ENCODE peak calls at places on chromosomes 12 and 14, in eight cellular contexts. S, R, Y, V, J, D, F and T are unnamed samples. For H3K4me1, the result is how much of the 10 kb centered on the place peaks cover.

GRCh38 chr12:112900298-112901145 is 6.2 kb upstream of the OAS1 start:
- DNase-seq in F (no peak), Y (no peak), D (peak), R (peak), S (no peak), J (no peak), V (no peak), T (no peak)

GRCh38 chr12:127770123-127770522 is 496.8 kb upstream of the TMEM132C start:
- DNase-seq in D (no peak), J (no peak), S (no peak), R (no peak), F (no peak), V (no peak), Y (no peak), T (no peak)

GRCh38 chr12:84553331-84554117 is 359.1 kb downstream of the SLC6A15 start:
- DNase-seq in V (no peak), F (no peak), D (no peak), Y (no peak), R (no peak), S (no peak), J (no peak), T (no peak)

GRCh38 chr12:129075451-129076208 is 222.4 kb downstream of the GLT1D1 start:
- DNase-seq in D (no peak), V (no peak), R (no peak), F (no peak), S (no peak), Y (no peak), J (no peak), T (no peak)

GRCh38 chr12:7154901-7155470 is 24.8 kb downstream of the CLSTN3 start:
- DNase-seq in S (no peak), R (no peak), F (no peak), J (no peak), D (no peak), Y (no peak), V (no peak), T (no peak)

GRCh38 chr12:52418576-52419110 is 12.5 kb upstream of the KRT82 start:
- DNase-seq in S (no peak), V (no peak), F (no peak), Y (no peak), R (no peak), J (peak), D (peak), T (no peak)

GRCh38 chr12:113239288-113239771 is 18.1 kb downstream of the TPCN1 start:
- DNase-seq in J (peak), S (no peak), Y (no peak), R (no peak), D (peak), F (no peak), V (no peak), T (no peak)

GRCh38 chr12:119592232-119592631 is 1.3 kb upstream of the TMEM233 start:
- DNase-seq in S (no peak), F (no peak), D (peak), J (no peak), V (no peak), Y (no peak), R (no peak), T (no peak)

GRCh38 chr14:55964081-55964480 is 154.1 kb upstream of the PELI2 start:
- DNase-seq in R (no peak), S (no peak), Y (no peak), D (no peak), F (no peak), V (no peak), J (no peak), T (peak)

GRCh38 chr14:38583471-38583870 is 327.6 kb upstream of the CLEC14A start:
- DNase-seq in F (no peak), S (no peak), V (no peak), J (no peak), Y (no peak), D (no peak), R (no peak), T (no peak)

GRCh38 chr12:16609140-16609539 is 3.2 kb upstream of the LMO3 start:
- DNase-seq in R (no peak), D (peak), F (no peak), J (no peak), S (no peak), Y (no peak), V (no peak), T (no peak)
- H3K4me1 ChIP-seq in R (under half), D (under half), F (under half), J (under half), S (under half), Y (under half), V (under half), T (under half)

DNA sequence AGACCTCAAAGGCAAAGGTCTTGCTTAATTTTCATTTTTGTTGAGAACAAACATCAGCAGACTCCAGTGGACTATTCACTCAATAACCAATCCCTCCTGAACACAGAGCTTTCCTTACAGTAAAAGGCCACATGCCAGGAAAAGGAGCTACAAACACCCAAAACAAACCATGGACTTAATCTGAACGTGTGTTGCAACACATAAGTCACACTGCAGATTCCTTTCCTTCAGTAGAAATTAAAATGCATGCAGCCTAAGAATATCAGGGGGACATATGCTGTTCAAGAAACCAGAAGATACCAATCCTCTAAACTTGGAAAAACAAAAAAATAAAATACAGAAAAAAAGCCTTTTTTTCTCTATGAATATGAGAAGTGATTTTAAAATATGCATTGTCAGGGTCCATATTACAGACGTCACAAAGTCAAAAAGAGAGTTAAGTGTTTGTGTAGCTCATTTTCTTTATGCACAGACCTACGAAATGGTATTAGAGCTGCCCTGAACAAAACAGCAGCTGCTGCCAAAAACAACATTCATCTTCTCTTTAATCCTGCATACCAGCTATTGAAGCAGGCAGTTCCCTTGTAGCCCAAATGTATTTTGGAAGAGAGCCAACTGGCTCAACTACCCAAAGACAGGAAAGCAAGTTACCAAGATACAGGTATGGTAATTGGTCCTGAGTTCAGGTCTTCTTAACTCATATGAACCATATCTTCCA is 26.2 kb downstream of the KITLG start:
- DNase-seq in R (no peak), V (no peak), Y (no peak), D (peak), S (no peak), F (no peak), J (no peak), T (no peak)
- H3K4me3 ChIP-seq in R (no peak), V (no peak), Y (no peak), D (no peak), S (no peak), F (no peak), J (no peak), T (no peak)

GRCh38 chr12:40511341-40511740 is 180.9 kb upstream of the CNTN1 start:
- DNase-seq in F (no peak), S (no peak), D (no peak), J (no peak), V (no peak), Y (no peak), R (no peak), T (no peak)
- H3K4me1 ChIP-seq in F (under half), S (under half), D (under half), J (under half), V (under half), Y (under half), R (under half), T (under half)

DNA sequence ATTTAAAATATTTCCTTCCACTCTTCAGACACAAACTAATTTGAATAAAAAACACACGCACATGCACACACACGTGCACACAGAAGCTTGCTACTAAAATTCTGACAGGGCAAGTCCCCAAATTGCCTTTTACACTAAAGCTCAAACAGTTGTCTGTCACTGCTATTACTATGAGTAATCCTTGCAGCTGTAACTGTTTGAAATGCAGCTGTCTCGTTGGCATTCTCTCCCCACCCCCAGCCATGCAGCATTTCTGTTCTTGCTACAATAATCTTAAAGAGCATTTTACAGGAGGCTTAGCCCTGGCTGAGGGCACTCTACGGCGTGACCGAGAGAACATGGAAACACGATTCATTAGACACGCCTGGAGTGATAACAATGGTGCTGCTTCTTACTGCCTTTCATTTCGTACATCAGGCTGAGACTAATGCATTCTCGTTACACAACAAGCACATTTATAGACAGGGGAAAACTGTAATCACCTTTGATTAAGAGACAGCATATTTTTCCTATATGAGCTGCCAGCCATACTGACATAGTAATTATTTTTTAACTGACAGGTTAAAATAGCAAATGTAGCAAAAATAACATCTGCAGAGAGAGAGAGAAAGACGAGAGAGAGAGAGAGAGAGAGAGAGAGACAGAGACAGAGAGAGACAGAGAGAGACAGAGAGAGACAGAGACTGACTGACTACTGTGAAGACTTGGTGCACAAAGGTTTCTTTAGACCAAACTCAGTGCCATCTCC is 153.8 kb downstream of the MED13L start:
- DNase-seq in S (peak), D (peak), J (no peak), V (no peak), F (no peak), R (no peak), Y (no peak), T (peak)
- H3K4me3 ChIP-seq in S (peak), D (peak), J (no peak), V (peak), F (no peak), R (peak), Y (no peak), T (peak)

GRCh38 chr12:110534811-110535210 is 32.7 kb downstream of the RAD9B start:
- DNase-seq in Y (no peak), V (no peak), R (no peak), D (no peak), J (no peak), F (no peak), S (no peak), T (no peak)

GRCh38 chr12:110533607-110534006 is 31.5 kb downstream of the RAD9B start:
- DNase-seq in V (no peak), S (no peak), R (no peak), D (peak), Y (no peak), F (no peak), J (no peak), T (no peak)

GRCh38 chr12:110530511-110530910 is 28.4 kb downstream of the RAD9B start:
- DNase-seq in D (no peak), F (no peak), V (no peak), Y (no peak), J (no peak), R (no peak), S (no peak), T (no peak)

GRCh38 chr12:110531741-110532333 is 29.7 kb downstream of the RAD9B start:
- DNase-seq in D (peak), S (no peak), V (no peak), F (no peak), R (no peak), Y (no peak), J (no peak), T (no peak)

DNA sequence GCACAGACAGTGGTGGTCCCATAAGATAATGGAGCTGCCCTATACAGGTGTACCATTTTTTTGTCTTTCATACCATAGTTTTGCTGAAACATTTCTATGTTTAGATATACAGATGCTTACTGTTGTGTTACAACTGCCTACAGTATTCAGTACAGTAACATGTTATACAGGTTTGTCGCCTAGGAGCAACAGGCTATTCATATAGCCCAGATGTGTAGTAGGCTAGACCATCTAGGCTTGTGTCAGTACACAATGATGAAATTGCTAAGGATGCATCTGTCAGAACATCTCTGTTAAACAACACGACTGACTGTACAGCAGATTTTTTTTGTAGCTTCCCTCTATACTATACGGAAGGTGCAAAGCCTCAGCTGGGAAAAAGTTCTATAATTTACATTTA is 30.5 kb downstream of the RAD9B start:
- DNase-seq in D (no peak), R (no peak), Y (no peak), J (no peak), V (no peak), S (no peak), F (no peak), T (no peak)
- H3K4me1 ChIP-seq in D (under half), R (under half), Y (under half), J (under half), V (under half), S (under half), F (under half), T (under half)

GRCh38 chr14:103422981-103423600 is 37.9 kb downstream of the MARK3 start:
- DNase-seq in F (no peak), J (no peak), R (no peak), S (no peak), Y (no peak), D (no peak), V (no peak), T (no peak)

GRCh38 chr14:103416916-103417315 is 31.7 kb downstream of the MARK3 start:
- DNase-seq in D (no peak), R (no peak), F (no peak), J (no peak), Y (no peak), V (no peak), S (no peak), T (no peak)

DNA sequence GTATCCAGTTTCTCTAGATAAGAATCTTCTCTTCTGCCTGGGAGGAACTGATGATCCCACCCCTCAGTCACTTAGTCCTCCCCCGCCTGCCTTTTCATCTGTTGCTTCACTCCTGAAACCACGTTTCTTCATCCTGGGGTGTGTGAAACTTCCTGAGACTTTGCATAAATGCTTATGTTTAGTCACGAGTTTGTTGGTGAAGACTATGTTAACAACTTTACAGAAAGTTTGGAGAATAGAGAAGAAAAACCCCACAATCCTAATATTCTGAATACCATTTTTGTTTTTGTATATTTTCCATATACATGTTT is 33.2 kb downstream of the MARK3 start:
- DNase-seq in V (no peak), F (no peak), D (no peak), J (no peak), Y (no peak), S (no peak), R (no peak), T (no peak)
- H3K4me3 ChIP-seq in V (no peak), F (no peak), D (no peak), J (no peak), Y (no peak), S (no peak), R (no peak), T (no peak)

GRCh38 chr14:96096639-96097610 is 57.8 kb downstream of the C14orf132 start:
- DNase-seq in R (no peak), D (no peak), V (no peak), F (no peak), J (no peak), S (no peak), Y (no peak), T (no peak)

GRCh38 chr14:96098309-96098998 is 59.3 kb downstream of the C14orf132 start:
- DNase-seq in D (peak), J (no peak), R (no peak), S (no peak), Y (no peak), V (no peak), F (no peak), T (peak)

GRCh38 chr14:96097752-96098151 is 58.6 kb downstream of the C14orf132 start:
- DNase-seq in J (no peak), R (no peak), Y (no peak), D (no peak), V (no peak), S (no peak), F (no peak), T (no peak)

GRCh38 chr14:96100171-96101064 is 61.3 kb downstream of the C14orf132 start:
- DNase-seq in Y (no peak), J (peak), V (no peak), R (no peak), F (peak), D (peak), S (peak), T (peak)

DNA sequence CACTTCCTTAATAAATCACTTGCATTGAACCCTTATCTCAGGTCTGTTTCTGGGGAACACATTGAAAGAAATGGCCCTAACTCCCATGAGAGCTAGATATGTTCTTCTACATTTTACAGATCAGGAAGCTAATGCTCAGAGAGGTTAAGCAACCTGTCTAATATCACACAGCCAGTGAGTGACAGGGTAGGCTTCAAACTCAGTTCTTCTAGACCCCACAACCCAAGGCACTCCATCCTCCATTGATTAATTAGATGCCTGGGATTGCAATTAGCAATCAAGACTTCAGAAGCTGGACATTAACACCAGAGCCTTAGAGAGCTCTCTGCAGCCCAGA is 59.8 kb downstream of the C14orf132 start:
- DNase-seq in R (no peak), S (no peak), F (no peak), D (no peak), V (no peak), J (no peak), Y (no peak), T (no peak)
- H3K4me1 ChIP-seq in R (under half), S (under half), F (under half), D (under half), V (under half), J (under half), Y (under half), T (half or more)